ENCODE peak calls at places on chromosomes 1 and 21, in four cellular contexts. F is PC-3, B is fibroblast of lung, M is GM23248. P is an unnamed sample.

GRCh38 chr1:112522621-112523020 is 13.9 kb downstream of the WNT2B start:
- DNase-seq in F (peak), B (peak), M (peak), P (peak)

GRCh38 chr21:38506606-38507331 is 8.5 kb upstream of the ERG start:
- DNase-seq in F (no peak), B (no peak), M (no peak), P (no peak)

GRCh38 chr1:179007233-179007632 is 18.5 kb upstream of the FAM20B start:
- DNase-seq in F (peak), B (no peak), M (peak), P (no peak)

GRCh38 chr1:91651671-91652071 is 151.0 kb downstream of the CDC7 start:
- DNase-seq in F (peak), B (peak), M (peak), P (peak)

GRCh38 chr1:239816090-239816812 is 275.4 kb upstream of the FMN2 start:
- DNase-seq in F (peak), B (peak), M (peak), P (peak)

GRCh38 chr21:41226853-41227252 is 58.9 kb downstream of the BACE2 start:
- DNase-seq in F (no peak), B (no peak), M (no peak), P (no peak)

GRCh38 chr1:23224721-23225648 is 7.7 kb upstream of the HTR1D start:
- DNase-seq in F (no peak), B (peak), M (peak), P (no peak)

GRCh38 chr1:24713736-24714135 is 31.5 kb upstream of the CLIC4 start:
- DNase-seq in F (no peak), B (no peak), M (no peak), P (no peak)

GRCh38 chr1:43835141-43836021 is 98.2 kb upstream of the ARTN start:
- DNase-seq in F (peak), B (peak), M (peak), P (no peak)

GRCh38 chr1:83697220-83697619 is 301.7 kb downstream of the TTLL7 start:
- DNase-seq in F (no peak), B (no peak), M (no peak), P (no peak)

GRCh38 chr1:83692524-83693336 is 306.2 kb downstream of the TTLL7 start:
- DNase-seq in F (peak), B (peak), M (peak), P (peak)

GRCh38 chr1:83698644-83699043 is 300.3 kb downstream of the TTLL7 start:
- DNase-seq in F (no peak), B (no peak), M (no peak), P (no peak)

GRCh38 chr1:83693409-83694126 is 305.4 kb downstream of the TTLL7 start:
- DNase-seq in F (no peak), B (peak), M (peak), P (peak)

GRCh38 chr1:83694449-83694848 is 304.5 kb downstream of the TTLL7 start:
- DNase-seq in F (no peak), B (no peak), M (no peak), P (no peak)
- H3K4me3 ChIP-seq in F (no peak), B (no peak), M (no peak), P (no peak)

DNA sequence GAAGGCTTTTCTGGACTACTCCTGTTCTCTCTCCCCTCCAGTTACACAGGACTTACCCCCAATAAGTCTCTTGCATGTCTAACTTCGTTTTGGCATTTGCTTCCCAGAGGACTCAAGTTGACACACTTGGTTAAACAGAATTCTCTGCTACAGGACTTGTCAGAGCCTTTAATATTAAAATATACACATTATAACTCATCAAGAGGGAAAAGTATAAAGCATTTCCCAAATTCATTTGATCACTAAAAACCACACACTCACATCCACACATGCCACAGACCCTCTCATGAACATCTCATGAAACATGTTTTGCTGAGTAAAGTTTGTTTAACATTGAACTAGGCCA is 8.7 kb upstream of the CAPN2 start:
- DNase-seq in F (no peak), B (no peak), M (no peak), P (no peak)
- H3K4me2 ChIP-seq in F (peak), B (no peak), M (peak), P (no peak)

GRCh38 chr1:30902653-30903290 is 5.8 kb downstream of the SDC3 start:
- DNase-seq in F (no peak), B (no peak), M (no peak), P (no peak)

GRCh38 chr1:30900931-30901560 is 7.5 kb downstream of the SDC3 start:
- DNase-seq in F (no peak), B (no peak), M (no peak), P (no peak)

GRCh38 chr1:30903343-30904034 is 5.1 kb downstream of the SDC3 start:
- DNase-seq in F (no peak), B (no peak), M (peak), P (no peak)

GRCh38 chr1:30900486-30900885 is 8.1 kb downstream of the SDC3 start:
- DNase-seq in F (no peak), B (no peak), M (no peak), P (no peak)

DNA sequence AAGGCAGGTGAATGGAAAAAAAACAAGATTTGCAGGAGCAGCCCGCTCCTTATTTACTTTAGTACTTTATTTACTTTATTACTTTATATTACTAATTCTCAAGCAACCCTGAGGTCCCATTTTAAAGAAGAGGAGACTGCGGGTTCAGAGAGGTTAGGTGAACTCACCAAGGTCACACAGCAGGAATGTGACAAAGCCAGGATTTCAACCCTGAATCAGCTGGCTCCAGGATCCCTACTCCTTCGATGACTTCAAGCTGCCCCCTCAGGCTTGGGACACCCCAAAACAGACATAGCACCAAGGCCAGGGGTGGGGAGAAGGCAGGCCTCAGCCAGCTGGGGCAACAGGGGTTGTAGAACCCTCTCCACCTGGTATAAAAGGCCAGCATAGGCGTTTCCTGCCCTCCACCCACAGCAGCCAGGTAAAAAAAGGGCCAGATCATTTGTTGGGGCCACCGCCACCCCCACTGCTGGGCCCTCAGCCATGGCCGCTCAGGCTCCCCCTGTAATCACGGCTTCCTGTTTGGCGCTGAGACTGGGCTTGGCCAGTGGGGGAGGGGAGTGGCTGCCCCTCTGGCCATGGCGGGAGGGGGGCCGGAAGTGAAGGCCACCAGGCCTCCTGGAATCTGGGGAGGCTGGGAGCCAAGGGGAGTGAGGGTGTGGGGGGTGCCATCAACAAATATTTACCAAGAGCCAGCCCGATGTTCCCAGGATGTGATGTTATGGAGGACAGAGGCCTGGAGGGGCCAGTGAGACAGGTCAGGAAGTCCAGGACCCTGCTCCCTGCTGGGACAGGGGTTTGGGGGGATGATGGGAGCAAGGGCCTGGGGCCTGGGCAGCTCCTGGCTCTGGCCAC is 6.5 kb downstream of the SDC3 start:
- DNase-seq in F (peak), B (no peak), M (no peak), P (no peak)
- H2AFZ ChIP-seq in F (no peak), B (no peak), M (no peak), P (no peak)

DNA sequence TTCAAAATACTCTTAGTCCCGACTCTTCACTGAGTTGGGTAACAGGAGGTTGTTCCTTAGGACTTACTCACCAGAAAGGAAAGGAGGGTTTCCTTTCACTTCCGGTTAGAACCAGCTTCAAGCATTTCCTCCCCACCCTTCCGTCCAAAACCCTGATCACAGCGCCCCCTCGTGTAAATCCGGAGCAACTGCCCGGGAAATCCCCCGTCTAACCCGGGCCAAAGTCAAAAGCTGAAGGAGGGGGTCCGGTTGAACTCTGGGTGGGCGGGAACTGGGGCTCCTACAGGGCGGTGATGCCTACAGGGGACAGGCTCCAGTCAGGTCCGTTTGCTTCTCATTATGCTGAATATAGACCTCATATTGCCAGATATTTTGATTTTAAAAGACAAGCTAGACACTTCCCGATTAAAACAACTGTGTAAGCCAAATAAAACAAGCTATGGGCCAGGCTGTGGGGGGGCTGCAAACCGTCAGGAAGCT is 15.0 kb upstream of the MTARC2 start:
- DNase-seq in F (peak), B (peak), M (peak), P (peak)
- H3K4me3 ChIP-seq in F (peak), B (no peak), M (peak), P (no peak)

GRCh38 chr1:3163356-3163755 is 94.4 kb downstream of the PRDM16 start:
- DNase-seq in F (no peak), B (no peak), M (no peak), P (no peak)

GRCh38 chr1:3162483-3162882 is 93.5 kb downstream of the PRDM16 start:
- DNase-seq in F (no peak), B (no peak), M (no peak), P (no peak)

GRCh38 chr1:3159996-3160395 is 91.0 kb downstream of the PRDM16 start:
- DNase-seq in F (no peak), B (no peak), M (no peak), P (no peak)

GRCh38 chr1:3160647-3161046 is 91.6 kb downstream of the PRDM16 start:
- DNase-seq in F (no peak), B (no peak), M (no peak), P (no peak)

GRCh38 chr1:3161130-3161840 is 92.3 kb downstream of the PRDM16 start:
- DNase-seq in F (no peak), B (no peak), M (no peak), P (no peak)
- H3K4me2 ChIP-seq in F (no peak), B (no peak), M (no peak), P (no peak)

P was measured in hepatocyte.